ENCODE peak calls at places on chromosome 22, in five cellular contexts. One of them, this sample, is unnamed.

GRCh38 chr22:44032126-44032730 is 8.1 kb downstream of the PARVB start:
- DNase-seq in IMR-90: peak; percentile 22
- DNase-seq in PC-3: no peak
- DNase-seq in CD4-positive, alpha-beta T cell: no peak
- DNase-seq in esophagus squamous epithelium: no peak
- DNase-seq in this sample: no peak

GRCh38 chr22:49968313-49968830 is 7.8 kb downstream of the PIM3 start:
- DNase-seq in PC-3: no peak
- DNase-seq in IMR-90: no peak
- DNase-seq in CD4-positive, alpha-beta T cell: no peak
- DNase-seq in esophagus squamous epithelium: no peak
- DNase-seq in this sample: peak; percentile 81

GRCh38 chr22:44845191-44845590 is 92.8 kb downstream of the ARHGAP8 start:
- DNase-seq in PC-3: no peak
- DNase-seq in esophagus squamous epithelium: no peak
- DNase-seq in CD4-positive, alpha-beta T cell: no peak
- DNase-seq in IMR-90: no peak
- DNase-seq in this sample: no peak

GRCh38 chr22:38655532-38656255 is 498 bp downstream of the FAM227A start:
- DNase-seq in esophagus squamous epithelium: no peak
- DNase-seq in IMR-90: peak; percentile 9
- DNase-seq in PC-3: peak; percentile 15
- DNase-seq in CD4-positive, alpha-beta T cell: no peak
- DNase-seq in this sample: no peak

GRCh38 chr22:25334091-25334490 is 114.7 kb downstream of the CRYBB2 start:
- DNase-seq in IMR-90: peak; percentile 16
- DNase-seq in esophagus squamous epithelium: no peak
- DNase-seq in CD4-positive, alpha-beta T cell: peak; percentile 14
- DNase-seq in PC-3: peak; percentile 22
- DNase-seq in this sample: no peak

GRCh38 chr22:30701872-30702271 is 7.2 kb downstream of the OSBP2 start:
- DNase-seq in IMR-90: peak; percentile 61
- DNase-seq in esophagus squamous epithelium: no peak
- DNase-seq in PC-3: peak; percentile 57
- DNase-seq in CD4-positive, alpha-beta T cell: no peak
- DNase-seq in this sample: peak; percentile 35

GRCh38 chr22:32542332-32543019 is 67.9 kb downstream of the FBXO7 start:
- DNase-seq in IMR-90: no peak
- DNase-seq in CD4-positive, alpha-beta T cell: no peak
- DNase-seq in esophagus squamous epithelium: no peak
- DNase-seq in PC-3: no peak
- DNase-seq in this sample: peak; percentile 80

GRCh38 chr22:30564045-30564765 is 10.3 kb downstream of the GAL3ST1 start:
- DNase-seq in esophagus squamous epithelium: no peak
- DNase-seq in PC-3: no peak
- DNase-seq in CD4-positive, alpha-beta T cell: no peak
- DNase-seq in IMR-90: no peak
- DNase-seq in this sample: no peak

GRCh38 chr22:35010543-35010942 is 55.4 kb upstream of the ISX start:
- DNase-seq in esophagus squamous epithelium: no peak
- DNase-seq in CD4-positive, alpha-beta T cell: no peak
- DNase-seq in IMR-90: no peak
- DNase-seq in PC-3: no peak
- DNase-seq in this sample: no peak

GRCh38 chr22:30128511-30128910 is 48.2 kb downstream of the HORMAD2 start:
- DNase-seq in PC-3: no peak
- DNase-seq in CD4-positive, alpha-beta T cell: no peak
- DNase-seq in IMR-90: no peak
- DNase-seq in esophagus squamous epithelium: no peak
- DNase-seq in this sample: no peak

GRCh38 chr22:37182101-37182948 is 5.7 kb downstream of the C1QTNF6 start:
- DNase-seq in IMR-90: no peak
- DNase-seq in PC-3: no peak
- DNase-seq in esophagus squamous epithelium: no peak
- DNase-seq in CD4-positive, alpha-beta T cell: no peak
- DNase-seq in this sample: peak; percentile 71

GRCh38 chr22:35065796-35066218 is at the start of gene ISX:
- DNase-seq in PC-3: peak; percentile 9
- DNase-seq in IMR-90: no peak
- DNase-seq in esophagus squamous epithelium: no peak
- DNase-seq in CD4-positive, alpha-beta T cell: no peak
- DNase-seq in this sample: no peak

GRCh38 chr22:50146440-50147228 is 23.9 kb upstream of the PANX2 start:
- DNase-seq in CD4-positive, alpha-beta T cell: no peak
- DNase-seq in IMR-90: peak; percentile 71
- DNase-seq in PC-3: no peak
- DNase-seq in esophagus squamous epithelium: no peak
- DNase-seq in this sample: no peak

GRCh38 chr22:44184006-44184405 is 3.3 kb downstream of the PARVG start:
- DNase-seq in CD4-positive, alpha-beta T cell: no peak
- DNase-seq in PC-3: no peak
- DNase-seq in esophagus squamous epithelium: no peak
- DNase-seq in IMR-90: no peak
- DNase-seq in this sample: no peak

GRCh38 chr22:45212992-45213751 is 27.5 kb downstream of the KIAA0930 start:
- DNase-seq in IMR-90: peak; percentile 81
- DNase-seq in PC-3: no peak
- DNase-seq in CD4-positive, alpha-beta T cell: no peak
- DNase-seq in esophagus squamous epithelium: no peak
- DNase-seq in this sample: peak; percentile 76

GRCh38 chr22:21677606-21678443 is 12.0 kb downstream of the PPIL2 start:
- DNase-seq in CD4-positive, alpha-beta T cell: no peak
- DNase-seq in IMR-90: no peak
- DNase-seq in esophagus squamous epithelium: no peak
- DNase-seq in PC-3: no peak
- DNase-seq in this sample: no peak

GRCh38 chr22:38007330-38007902 is 23.1 kb upstream of the SOX10 start:
- DNase-seq in esophagus squamous epithelium: no peak
- DNase-seq in CD4-positive, alpha-beta T cell: no peak
- DNase-seq in PC-3: no peak
- DNase-seq in IMR-90: no peak
- DNase-seq in this sample: no peak

GRCh38 chr22:24427500-24428164 is at the start of gene ADORA2A:
- DNase-seq in IMR-90: no peak
- DNase-seq in esophagus squamous epithelium: peak; percentile 54
- DNase-seq in PC-3: no peak
- DNase-seq in CD4-positive, alpha-beta T cell: peak; percentile 72
- DNase-seq in this sample: peak; percentile 99

GRCh38 chr22:39148024-39148726 is 4.3 kb downstream of the CBX7 start:
- DNase-seq in PC-3: no peak
- DNase-seq in CD4-positive, alpha-beta T cell: no peak
- DNase-seq in esophagus squamous epithelium: no peak
- DNase-seq in IMR-90: no peak
- DNase-seq in this sample: peak; percentile 75

GRCh38 chr22:49218142-49218541 is 609.5 kb downstream of the BRD1 start:
- DNase-seq in IMR-90: no peak
- DNase-seq in esophagus squamous epithelium: no peak
- DNase-seq in CD4-positive, alpha-beta T cell: no peak
- DNase-seq in PC-3: no peak
- DNase-seq in this sample: no peak

GRCh38 chr22:24181088-24181995 is at the start of gene SUSD2:
- DNase-seq in esophagus squamous epithelium: no peak
- DNase-seq in IMR-90: no peak
- DNase-seq in CD4-positive, alpha-beta T cell: no peak
- DNase-seq in PC-3: no peak
- DNase-seq in this sample: peak; percentile 74

GRCh38 chr22:48740086-48740730 is 1087.5 kb downstream of the BRD1 start:
- DNase-seq in IMR-90: no peak
- DNase-seq in PC-3: no peak
- DNase-seq in esophagus squamous epithelium: no peak
- DNase-seq in CD4-positive, alpha-beta T cell: no peak
- DNase-seq in this sample: peak; percentile 39

GRCh38 chr22:41782316-41782715 is 18.2 kb upstream of the CCDC134 start:
- DNase-seq in PC-3: no peak
- DNase-seq in esophagus squamous epithelium: no peak
- DNase-seq in CD4-positive, alpha-beta T cell: no peak
- DNase-seq in IMR-90: no peak
- DNase-seq in this sample: no peak

GRCh38 chr22:33864723-33865130 is 55.5 kb downstream of the LARGE1 start:
- DNase-seq in IMR-90: peak; percentile 36
- DNase-seq in CD4-positive, alpha-beta T cell: no peak
- DNase-seq in esophagus squamous epithelium: no peak
- DNase-seq in PC-3: no peak
- DNase-seq in this sample: no peak

GRCh38 chr22:48921411-48921903 is 906.2 kb downstream of the BRD1 start:
- DNase-seq in IMR-90: no peak
- DNase-seq in CD4-positive, alpha-beta T cell: no peak
- DNase-seq in esophagus squamous epithelium: no peak
- DNase-seq in PC-3: no peak
- DNase-seq in this sample: no peak

GRCh38 chr22:43948836-43949235 is 6.4 kb upstream of the SAMM50 start:
- DNase-seq in IMR-90: no peak
- DNase-seq in PC-3: no peak
- DNase-seq in esophagus squamous epithelium: no peak
- DNase-seq in CD4-positive, alpha-beta T cell: no peak
- DNase-seq in this sample: no peak

GRCh38 chr22:24500251-24500820 is 5.2 kb downstream of the UPB1 start:
- DNase-seq in IMR-90: no peak
- DNase-seq in CD4-positive, alpha-beta T cell: no peak
- DNase-seq in esophagus squamous epithelium: no peak
- DNase-seq in PC-3: no peak
- DNase-seq in this sample: peak; percentile 56

GRCh38 chr22:37884420-37884819 is 21.7 kb upstream of the MICALL1 start:
- DNase-seq in PC-3: no peak
- DNase-seq in esophagus squamous epithelium: no peak
- DNase-seq in IMR-90: peak; percentile 46
- DNase-seq in CD4-positive, alpha-beta T cell: no peak
- DNase-seq in this sample: no peak

GRCh38 chr22:24146190-24146616 is 35.1 kb upstream of the SUSD2 start:
- DNase-seq in PC-3: peak; percentile 40
- DNase-seq in esophagus squamous epithelium: no peak
- DNase-seq in CD4-positive, alpha-beta T cell: no peak
- DNase-seq in IMR-90: peak; percentile 83
- DNase-seq in this sample: peak; percentile 92

GRCh38 chr22:44622147-44622427 is 79.9 kb upstream of the PRR5 start:
- DNase-seq in IMR-90: no peak
- DNase-seq in CD4-positive, alpha-beta T cell: peak; percentile 39
- DNase-seq in esophagus squamous epithelium: no peak
- DNase-seq in PC-3: peak; percentile 16
- DNase-seq in this sample: peak; percentile 70

GRCh38 chr22:33065230-33065629 is 7.0 kb upstream of the SYN3 start:
- DNase-seq in esophagus squamous epithelium: no peak
- DNase-seq in IMR-90: no peak
- DNase-seq in PC-3: no peak
- DNase-seq in CD4-positive, alpha-beta T cell: no peak
- DNase-seq in this sample: no peak

DNA sequence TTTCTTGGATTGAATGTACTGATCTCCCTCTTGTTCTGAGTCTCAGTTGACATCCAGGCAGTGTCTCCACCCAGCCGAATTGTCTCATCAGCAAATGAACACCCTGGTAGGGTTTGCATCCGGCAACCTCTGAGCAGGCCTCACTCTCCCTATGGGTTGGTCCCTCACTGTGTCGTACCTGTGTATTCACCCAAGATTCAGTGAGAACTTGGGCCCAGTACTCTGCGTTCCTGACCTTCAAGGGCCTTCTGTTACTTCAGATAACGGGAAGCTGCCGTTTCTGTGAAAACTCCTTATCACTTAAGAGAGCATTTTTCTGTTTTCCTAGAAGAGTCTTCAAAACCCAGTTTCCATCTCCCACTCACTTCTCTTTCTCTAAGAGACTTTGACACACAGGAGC is 915.6 kb downstream of the TBC1D22A start:
- DNase-seq in IMR-90: no peak
- DNase-seq in CD4-positive, alpha-beta T cell: no peak
- DNase-seq in esophagus squamous epithelium: no peak
- DNase-seq in PC-3: no peak
- DNase-seq in this sample: no peak
- H3K27ac ChIP-seq in IMR-90: no peak overlapping the region
- H3K27ac ChIP-seq in CD4-positive, alpha-beta T cell: no peak overlapping the region
- H3K27ac ChIP-seq in esophagus squamous epithelium: no peak overlapping the region
- H3K27ac ChIP-seq in PC-3: no peak overlapping the region
- H3K27ac ChIP-seq in this sample: no peak overlapping the region

GRCh38 chr22:27317156-27317555 is 484.4 kb downstream of the MN1 start:
- DNase-seq in esophagus squamous epithelium: no peak
- DNase-seq in PC-3: no peak
- DNase-seq in CD4-positive, alpha-beta T cell: no peak
- DNase-seq in IMR-90: no peak
- DNase-seq in this sample: no peak
- TF ChIP-seq CTCF in esophagus squamous epithelium: no peak
- TF ChIP-seq CTCF in PC-3: no peak
- TF ChIP-seq CTCF in CD4-positive, alpha-beta T cell: no peak
- TF ChIP-seq CTCF in IMR-90: no peak
- TF ChIP-seq CTCF in this sample: no peak

GRCh38 chr22:20561882-20562281 is 54.5 kb downstream of the MED15 start:
- DNase-seq in esophagus squamous epithelium: no peak
- DNase-seq in PC-3: no peak
- DNase-seq in CD4-positive, alpha-beta T cell: no peak
- DNase-seq in IMR-90: no peak
- DNase-seq in this sample: no peak

GRCh38 chr22:20559174-20559760 is 51.9 kb downstream of the MED15 start:
- DNase-seq in PC-3: no peak
- DNase-seq in CD4-positive, alpha-beta T cell: no peak
- DNase-seq in IMR-90: no peak
- DNase-seq in esophagus squamous epithelium: no peak
- DNase-seq in this sample: no peak

GRCh38 chr22:20560716-20561115 is 53.3 kb downstream of the MED15 start:
- DNase-seq in PC-3: no peak
- DNase-seq in IMR-90: no peak
- DNase-seq in esophagus squamous epithelium: no peak
- DNase-seq in CD4-positive, alpha-beta T cell: no peak
- DNase-seq in this sample: no peak

GRCh38 chr22:20554824-20555223 is 47.4 kb downstream of the MED15 start:
- DNase-seq in esophagus squamous epithelium: no peak
- DNase-seq in CD4-positive, alpha-beta T cell: no peak
- DNase-seq in IMR-90: no peak
- DNase-seq in PC-3: no peak
- DNase-seq in this sample: peak; percentile 66

GRCh38 chr22:20558534-20558933 is 51.1 kb downstream of the MED15 start:
- DNase-seq in esophagus squamous epithelium: no peak
- DNase-seq in CD4-positive, alpha-beta T cell: no peak
- DNase-seq in PC-3: no peak
- DNase-seq in IMR-90: no peak
- DNase-seq in this sample: no peak
- H3K27ac ChIP-seq in esophagus squamous epithelium: no peak overlapping the region
- H3K27ac ChIP-seq in CD4-positive, alpha-beta T cell: peak overlapping the region; percentile 52
- H3K27ac ChIP-seq in PC-3: no peak overlapping the region
- H3K27ac ChIP-seq in IMR-90: no peak overlapping the region
- H3K27ac ChIP-seq in this sample: no peak overlapping the region

DNA sequence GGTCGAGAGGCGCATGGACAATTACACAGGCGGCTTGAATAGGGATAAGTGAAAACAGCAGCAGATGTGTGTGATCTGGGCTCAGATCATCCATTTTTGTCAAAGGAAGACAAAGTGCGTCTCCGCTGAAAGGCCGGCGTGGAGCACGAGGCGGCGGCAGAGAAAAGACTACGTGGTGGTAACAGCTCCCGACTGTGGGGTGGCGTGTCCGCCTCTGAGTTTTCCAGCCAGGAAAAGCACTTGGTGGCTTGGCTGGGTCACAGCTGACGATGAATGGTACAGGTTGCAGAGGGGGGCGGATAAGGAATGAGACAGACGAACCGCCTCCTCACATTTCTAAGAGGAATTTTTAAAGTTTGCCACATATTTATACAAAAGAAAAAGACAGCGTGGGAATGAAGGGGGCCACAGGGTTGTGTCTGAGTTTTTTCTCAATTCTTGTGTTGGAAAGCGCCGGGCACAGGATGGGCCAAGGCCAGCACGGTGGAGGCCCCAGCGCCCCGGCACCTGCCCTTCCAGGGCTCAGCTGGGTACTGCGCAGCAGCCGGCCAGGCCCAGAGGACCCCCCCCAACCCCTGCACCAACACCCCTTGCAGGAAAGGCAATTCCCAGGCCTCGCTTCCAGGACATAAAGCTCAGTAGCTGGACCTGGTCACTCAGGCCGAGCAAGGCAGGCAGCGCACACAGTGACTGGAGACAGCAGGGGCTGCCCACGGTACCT is 80.5 kb downstream of the TRMU start:
- DNase-seq in esophagus squamous epithelium: no peak
- DNase-seq in IMR-90: peak; percentile 35
- DNase-seq in CD4-positive, alpha-beta T cell: no peak
- DNase-seq in PC-3: no peak
- DNase-seq in this sample: no peak
- TF ChIP-seq CTCF in esophagus squamous epithelium: no peak
- TF ChIP-seq CTCF in IMR-90: no peak
- TF ChIP-seq CTCF in CD4-positive, alpha-beta T cell: no peak
- TF ChIP-seq CTCF in PC-3: no peak
- TF ChIP-seq CTCF in this sample: no peak

This sample was measured in spleen.